ENCODE peak calls at places on chromosomes 11 and 22, in eight cellular contexts. E is epithelial cell of esophagus; A is activated CD4-positive, alpha-beta T cell treated with anti-CD3 and anti-CD28 coated beads, Interleukin-2, amount 50 U/mL, for 1 hour; T is activated T-helper 9 cell treated with anti-CD3 and anti-CD28 coated beads, Interleukin-2, amount 50 U/mL, for 16 hours; V is NCI-H1105; Q is germinal center; B is lower lobe of right lung; F is chondrocyte. J is an unnamed sample.
A peak's percentile ranks its signal among the peaks of the same experiment; 100 is the strongest.

GRCh38 chr11:61893981-61894380 is 2.6 kb upstream of the FADS3 start:
- DNase-seq in V (no peak), E (no peak), Q (no peak), B (no peak), A (no peak), F (no peak), T (no peak), J (peak; percentile 78)

GRCh38 chr11:68966894-68967780 is 13.6 kb downstream of the MRGPRD start:
- DNase-seq in B (peak; percentile 6), T (no peak), Q (no peak), V (no peak), F (peak; percentile 22), E (no peak), A (no peak), J (no peak)

GRCh38 chr11:126185200-126186030 is 26.0 kb downstream of the RPUSD4 start:
- DNase-seq in E (no peak), A (no peak), B (no peak), V (no peak), Q (no peak), T (no peak), F (no peak), J (no peak)

GRCh38 chr11:76206327-76207081 is at the start of gene WNT11:
- DNase-seq in A (peak; percentile 30), E (peak; percentile 50), F (no peak), V (peak; percentile 53), T (no peak), B (peak; percentile 68), Q (peak; percentile 51), J (peak; percentile 33)

GRCh38 chr22:27416553-27417427 is 384.8 kb downstream of the MN1 start:
- DNase-seq in Q (no peak), E (peak; percentile 90), B (no peak), F (no peak), V (peak; percentile 66), T (no peak), A (no peak), J (peak; percentile 91)

GRCh38 chr11:64220798-64221197 is 5.2 kb downstream of the TRPT1 start:
- DNase-seq in A (no peak), V (no peak), B (no peak), T (no peak), F (no peak), Q (no peak), E (no peak), J (no peak)

GRCh38 chr22:50148991-50149721 is 21.4 kb upstream of the PANX2 start:
- DNase-seq in E (peak; percentile 96), A (peak; percentile 76), T (peak; percentile 52), Q (peak; percentile 93), F (peak; percentile 80), V (peak; percentile 30), B (peak; percentile 79), J (peak; percentile 58)

GRCh38 chr11:8384199-8384821 is 120.6 kb upstream of the LMO1 start:
- DNase-seq in V (no peak), E (peak; percentile 23), Q (no peak), F (no peak), A (no peak), B (peak; percentile 67), T (no peak), J (peak; percentile 85)

GRCh38 chr22:19402642-19403191 is 28.8 kb downstream of the HIRA start:
- DNase-seq in T (no peak), Q (no peak), E (no peak), V (no peak), A (no peak), F (no peak), B (no peak), J (no peak)

GRCh38 chr11:35483131-35483800 is 42.1 kb downstream of the PAMR1 start:
- DNase-seq in Q (no peak), E (no peak), V (no peak), T (no peak), B (no peak), F (no peak), A (no peak), J (peak; percentile 57)

GRCh38 chr11:118135051-118135795 is 17.4 kb downstream of the SCN4B start:
- DNase-seq in F (no peak), Q (no peak), T (no peak), A (no peak), V (no peak), E (no peak), B (no peak), J (no peak)

GRCh38 chr11:69276165-69276564 is 17.8 kb upstream of the MYEOV start:
- DNase-seq in A (no peak), B (no peak), T (no peak), E (no peak), F (no peak), V (no peak), Q (no peak), J (no peak)

GRCh38 chr11:15627560-15627959 is 512.8 kb downstream of the INSC start:
- DNase-seq in B (no peak), V (no peak), F (no peak), T (no peak), Q (no peak), E (peak; percentile 20), A (no peak), J (peak; percentile 38)

GRCh38 chr22:19715286-19715939 is 1.1 kb downstream of the SEPTIN5 start:
- DNase-seq in B (no peak), T (no peak), E (no peak), F (no peak), V (no peak), Q (no peak), A (no peak), J (no peak)

GRCh38 chr11:112318661-112319060 is 58.0 kb upstream of the PLET1 start:
- DNase-seq in B (no peak), E (no peak), F (no peak), A (no peak), V (no peak), T (no peak), Q (no peak), J (peak; percentile 18)

GRCh38 chr11:3894128-3894731 is 38.8 kb downstream of the STIM1 start:
- DNase-seq in Q (peak; percentile 87), F (no peak), V (no peak), E (no peak), T (no peak), A (no peak), B (peak; percentile 55), J (peak; percentile 59)

GRCh38 chr11:6650980-6651379 is 4.6 kb downstream of the DCHS1 start:
- DNase-seq in B (no peak), V (no peak), A (no peak), T (no peak), E (peak; percentile 5), F (no peak), Q (no peak), J (peak; percentile 55)

GRCh38 chr11:47394322-47395224 is 13.8 kb upstream of the SLC39A13 start:
- DNase-seq in F (no peak), B (peak; percentile 87), Q (peak; percentile 79), A (peak; percentile 47), E (no peak), V (no peak), T (peak; percentile 48), J (no peak)

GRCh38 chr11:394034-394857 is at the start of gene PKP3:
- DNase-seq in Q (no peak), V (no peak), T (no peak), E (peak; percentile 99), A (no peak), F (no peak), B (peak; percentile 91), J (peak; percentile 76)

GRCh38 chr22:44669725-44670027 is 32.3 kb upstream of the PRR5 start:
- DNase-seq in E (peak; percentile 18), V (no peak), Q (no peak), B (no peak), T (no peak), A (no peak), F (no peak), J (no peak)

GRCh38 chr11:128448487-128448886 is 138.9 kb downstream of the ETS1 start:
- DNase-seq in B (no peak), F (no peak), V (no peak), E (peak; percentile 94), A (no peak), T (no peak), Q (no peak), J (peak; percentile 99)

GRCh38 chr11:11435673-11436072 is 82.6 kb upstream of the CSNK2A3 start:
- DNase-seq in F (no peak), E (no peak), V (no peak), T (no peak), A (no peak), B (no peak), Q (no peak), J (no peak)